ENCODE peak calls at places on chromosome 14, in six cellular contexts. J, P, K, Q, Y and W are unnamed samples.
A peak's percentile ranks its signal among the peaks of the same experiment; 100 is the strongest.

GRCh38 chr14:35534130-35534883 is at the start of gene INSM2:
- DNase-seq in J (no peak), P (no peak), K (no peak), Q (no peak), Y (no peak), W (peak; percentile 1)

GRCh38 chr14:68807148-68807600 is 14.3 kb upstream of the ZFP36L1 start:
- DNase-seq in J (no peak), P (no peak), K (peak; percentile 82), Q (peak; percentile 71), Y (no peak), W (peak; percentile 82)

GRCh38 chr14:95462491-95462890 is 54.0 kb downstream of the SYNE3 start:
- DNase-seq in J (no peak), P (no peak), K (no peak), Q (no peak), Y (no peak), W (no peak)

GRCh38 chr14:100736269-100737180 is 9.8 kb downstream of the DLK1 start:
- DNase-seq in J (no peak), P (no peak), K (no peak), Q (no peak), Y (no peak), W (no peak)

GRCh38 chr14:99522025-99522401 is 40.8 kb downstream of the CCNK start:
- DNase-seq in J (no peak), P (peak; percentile 5), K (no peak), Q (no peak), Y (no peak), W (no peak)

GRCh38 chr14:50883827-50884197 is 12.0 kb downstream of the ABHD12B start:
- DNase-seq in J (no peak), P (no peak), K (no peak), Q (no peak), Y (no peak), W (no peak)

GRCh38 chr14:81765654-81766275 is 232.1 kb upstream of the SEL1L start:
- DNase-seq in J (no peak), P (no peak), K (no peak), Q (no peak), Y (no peak), W (no peak)

GRCh38 chr14:46344327-46344937 is 307.1 kb downstream of the RPL10L start:
- DNase-seq in J (no peak), P (no peak), K (peak; percentile 35), Q (peak; percentile 11), Y (no peak), W (no peak)

GRCh38 chr14:68822964-68823363 is 30.1 kb upstream of the ZFP36L1 start:
- DNase-seq in J (no peak), P (no peak), K (no peak), Q (no peak), Y (no peak), W (no peak)

GRCh38 chr14:67391266-67391665 is 20.7 kb downstream of the PLEK2 start:
- DNase-seq in J (no peak), P (no peak), K (no peak), Q (no peak), Y (no peak), W (no peak)

GRCh38 chr14:69356903-69357543 is 41.1 kb downstream of the ERH start:
- DNase-seq in J (no peak), P (no peak), K (no peak), Q (no peak), Y (no peak), W (no peak)

GRCh38 chr14:65981192-65981843 is 504.9 kb upstream of the CCDC196 start:
- DNase-seq in J (no peak), P (no peak), K (no peak), Q (no peak), Y (no peak), W (no peak)